ENCODE peak calls at places on chromosome 13, in four cellular contexts. One of them, this sample, is unnamed.

GRCh38 chr13:32829676-32830091 is 186.5 kb upstream of the KL start:
- DNase-seq in AG04450: no peak
- DNase-seq in lower leg skin: no peak
- DNase-seq in hippocampal formation: no peak
- DNase-seq in this sample: no peak

GRCh38 chr13:109647046-109647445 is 139.3 kb downstream of the IRS2 start:
- DNase-seq in hippocampal formation: no peak
- DNase-seq in AG04450: no peak
- DNase-seq in lower leg skin: no peak
- DNase-seq in this sample: no peak

GRCh38 chr13:59677966-59678814 is 485.5 kb downstream of the DIAPH3 start:
- DNase-seq in hippocampal formation: no peak
- DNase-seq in lower leg skin: no peak
- DNase-seq in AG04450: peak
- DNase-seq in this sample: no peak

GRCh38 chr13:45257638-45258338 is 56.9 kb upstream of the KCTD4 start:
- DNase-seq in AG04450: no peak
- DNase-seq in lower leg skin: no peak
- DNase-seq in hippocampal formation: no peak
- DNase-seq in this sample: no peak

GRCh38 chr13:83884141-83884540 is 1.9 kb upstream of the SLITRK1 start:
- DNase-seq in AG04450: no peak
- DNase-seq in lower leg skin: no peak
- DNase-seq in hippocampal formation: no peak
- DNase-seq in this sample: no peak

GRCh38 chr13:111493468-111493867 is 173.0 kb downstream of the TEX29 start:
- DNase-seq in lower leg skin: peak
- DNase-seq in hippocampal formation: no peak
- DNase-seq in AG04450: no peak
- DNase-seq in this sample: no peak

GRCh38 chr13:27980280-27980998 is 8.1 kb downstream of the URAD start:
- DNase-seq in hippocampal formation: no peak
- DNase-seq in lower leg skin: peak
- DNase-seq in AG04450: no peak
- DNase-seq in this sample: no peak

GRCh38 chr13:111620586-111620985 is 300.1 kb downstream of the TEX29 start:
- DNase-seq in hippocampal formation: no peak
- DNase-seq in AG04450: no peak
- DNase-seq in lower leg skin: peak
- DNase-seq in this sample: no peak

GRCh38 chr13:68588623-68589022 is 1358.5 kb upstream of the PCDH9 start:
- DNase-seq in AG04450: no peak
- DNase-seq in lower leg skin: no peak
- DNase-seq in hippocampal formation: no peak
- DNase-seq in this sample: peak

GRCh38 chr13:111792956-111793355 is 274.0 kb upstream of the SOX1 start:
- DNase-seq in hippocampal formation: no peak
- DNase-seq in lower leg skin: no peak
- DNase-seq in AG04450: no peak
- DNase-seq in this sample: no peak

GRCh38 chr13:101308247-101309013 is 107.9 kb downstream of the NALCN start:
- DNase-seq in lower leg skin: no peak
- DNase-seq in AG04450: no peak
- DNase-seq in hippocampal formation: no peak
- DNase-seq in this sample: no peak

GRCh38 chr13:23007430-23007829 is 173.3 kb upstream of the SGCG start:
- DNase-seq in hippocampal formation: no peak
- DNase-seq in lower leg skin: no peak
- DNase-seq in AG04450: no peak
- DNase-seq in this sample: no peak

GRCh38 chr13:95516021-95516420 is 36.5 kb upstream of the CLDN10 start:
- DNase-seq in AG04450: no peak
- DNase-seq in hippocampal formation: no peak
- DNase-seq in lower leg skin: no peak
- DNase-seq in this sample: no peak

GRCh38 chr13:45196622-45197021 is 4.2 kb downstream of the KCTD4 start:
- DNase-seq in hippocampal formation: no peak
- DNase-seq in lower leg skin: no peak
- DNase-seq in AG04450: no peak
- DNase-seq in this sample: no peak

GRCh38 chr13:109695402-109696190 is 90.8 kb downstream of the IRS2 start:
- DNase-seq in lower leg skin: no peak
- DNase-seq in hippocampal formation: no peak
- DNase-seq in AG04450: no peak
- DNase-seq in this sample: no peak

This sample was measured in HL-60.